ENCODE peak calls at places on chromosomes 2 and 18, in nine cellular contexts. U, E, X, Y, P, R, J, B and F are unnamed samples.
A peak's percentile ranks its signal among the peaks of the same experiment; 100 is the strongest.

GRCh38 chr2:80030135-80030534 is 274.4 kb downstream of the LRRTM1 start:
- DNase-seq in P (no peak), X (no peak), U (no peak), R (no peak), J (no peak), B (no peak), E (no peak), Y (no peak), F (no peak)

GRCh38 chr2:218745160-218745558 is 34.5 kb downstream of the TTLL4 start:
- DNase-seq in U (peak; percentile 36), R (no peak), P (peak; percentile 48), B (no peak), X (no peak), E (no peak), J (no peak), Y (no peak), F (peak; percentile 53)

GRCh38 chr2:188881434-188881833 is 92.7 kb upstream of the COL3A1 start:
- DNase-seq in B (no peak), R (no peak), J (no peak), X (no peak), E (no peak), Y (no peak), P (no peak), U (no peak), F (no peak)

GRCh38 chr18:62128157-62128556 is 58.7 kb downstream of the PIGN start:
- DNase-seq in R (peak; percentile 37), Y (no peak), J (no peak), B (no peak), P (no peak), U (peak; percentile 85), E (peak; percentile 62), X (no peak), F (no peak)

GRCh38 chr2:163934134-163934533 is 198.3 kb upstream of the FIGN start:
- DNase-seq in X (no peak), E (no peak), J (no peak), U (no peak), B (no peak), Y (no peak), R (no peak), P (no peak), F (no peak)

GRCh38 chr2:199751480-199751879 is 99.5 kb downstream of the FTCDNL1 start:
- DNase-seq in J (no peak), R (no peak), X (no peak), Y (no peak), E (no peak), P (no peak), U (no peak), B (no peak), F (no peak)

GRCh38 chr2:150911766-150912280 is 349.8 kb downstream of the RBM43 start:
- DNase-seq in R (peak; percentile 90), Y (peak; percentile 70), X (peak; percentile 24), U (peak; percentile 94), B (peak; percentile 12), E (peak; percentile 85), J (peak; percentile 48), P (no peak), F (no peak)

GRCh38 chr2:83331810-83332209 is 1127.3 kb downstream of the SUCLG1 start:
- DNase-seq in J (no peak), E (no peak), B (no peak), U (no peak), R (no peak), P (no peak), X (no peak), Y (no peak), F (no peak)

GRCh38 chr2:234682492-234683228 is 185.8 kb upstream of the ARL4C start:
- DNase-seq in B (no peak), X (no peak), E (no peak), Y (no peak), U (peak; percentile 49), P (no peak), R (no peak), J (no peak), F (no peak)

GRCh38 chr2:20457661-20458630 is 11.1 kb downstream of the RHOB start:
- DNase-seq in X (no peak), B (no peak), J (no peak), P (no peak), E (no peak), R (no peak), U (no peak), Y (peak; percentile 19), F (no peak)

GRCh38 chr2:9748586-9748985 is 94.7 kb upstream of the TAF1B start:
- DNase-seq in E (no peak), U (no peak), R (no peak), J (peak; percentile 55), B (peak; percentile 30), Y (no peak), P (peak; percentile 44), X (no peak), F (peak; percentile 55)

GRCh38 chr2:165539985-165540384 is 70.5 kb downstream of the CSRNP3 start:
- DNase-seq in R (no peak), B (no peak), P (no peak), Y (no peak), J (no peak), U (no peak), X (no peak), E (no peak), F (no peak)

GRCh38 chr18:63578357-63578958 is 8.7 kb upstream of the SERPINB13 start:
- DNase-seq in B (no peak), E (peak; percentile 53), X (no peak), Y (no peak), P (peak; percentile 28), R (peak; percentile 11), J (no peak), U (peak; percentile 58), F (peak; percentile 21)

GRCh38 chr18:46668135-46668534 is 11.1 kb upstream of the LOXHD1 start:
- DNase-seq in X (no peak), P (no peak), U (no peak), R (no peak), Y (no peak), J (peak; percentile 48), B (no peak), E (no peak), F (no peak)

GRCh38 chr2:26717362-26717761 is 24.8 kb downstream of the KCNK3 start:
- DNase-seq in P (no peak), J (no peak), E (no peak), X (no peak), U (no peak), Y (no peak), R (no peak), B (no peak), F (no peak)
- TF ChIP-seq CTCF in P (no peak), J (no peak), E (no peak), X (no peak), U (no peak), Y (no peak), R (no peak), B (no peak), F (no peak)

DNA sequence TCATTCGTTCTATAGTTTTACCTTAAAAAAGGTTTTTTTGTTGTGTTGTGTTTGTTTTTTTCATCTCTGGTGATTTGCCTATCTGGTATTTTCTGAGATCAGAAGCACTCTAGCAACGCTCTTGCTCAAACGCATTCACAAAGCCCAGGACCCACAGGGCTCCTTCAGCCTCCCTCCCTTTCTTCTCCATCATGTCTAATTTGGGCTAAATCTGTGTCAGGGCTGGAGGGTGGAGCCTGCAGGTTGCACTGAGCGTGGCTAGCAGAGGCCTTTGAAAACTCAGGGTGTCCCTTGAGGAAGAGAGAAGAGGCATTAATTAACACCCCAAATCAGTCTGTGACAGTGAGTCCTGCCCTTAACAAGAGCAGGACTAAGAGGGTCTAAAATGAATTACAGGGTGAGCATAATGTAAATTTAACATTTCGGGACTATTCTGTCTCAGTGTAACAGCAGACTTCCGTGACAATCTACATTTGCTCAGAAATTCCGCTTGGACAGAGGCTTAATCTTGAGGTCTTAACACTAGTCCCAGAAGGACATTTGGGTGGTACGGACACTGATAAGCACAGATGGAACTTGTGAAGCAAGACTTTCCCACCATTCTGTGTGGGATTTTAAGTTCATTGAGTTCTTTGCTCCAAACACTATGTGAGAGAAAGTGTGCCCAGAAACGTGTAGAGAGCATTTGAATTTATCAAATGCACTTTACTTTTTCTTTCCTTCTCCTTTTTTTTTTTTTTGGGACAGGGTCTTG is 174.4 kb upstream of the APCDD1 start:
- DNase-seq in Y (no peak), J (no peak), B (no peak), P (no peak), U (no peak), E (no peak), R (no peak), X (no peak), F (no peak)
- TF ChIP-seq CTCF in Y (no peak), J (no peak), B (no peak), P (no peak), U (no peak), E (no peak), R (no peak), X (no peak), F (no peak)

GRCh38 chr2:231644426-231644825 is 51.8 kb downstream of the TEX44 start:
- DNase-seq in U (no peak), E (no peak), R (no peak), Y (no peak), X (no peak), P (no peak), B (no peak), J (no peak), F (no peak)

GRCh38 chr2:231643494-231643888 is 50.8 kb downstream of the TEX44 start:
- DNase-seq in E (no peak), R (no peak), B (no peak), X (no peak), J (peak; percentile 16), U (no peak), Y (no peak), P (no peak), F (no peak)

GRCh38 chr2:231642631-231643493 is 50.2 kb downstream of the TEX44 start:
- DNase-seq in X (peak; percentile 92), R (peak; percentile 95), Y (peak; percentile 91), B (peak; percentile 95), E (peak; percentile 98), J (peak; percentile 94), U (peak; percentile 92), P (peak; percentile 68), F (peak; percentile 71)

GRCh38 chr2:231646471-231646870 is 53.8 kb downstream of the TEX44 start:
- DNase-seq in X (no peak), R (no peak), U (no peak), J (no peak), Y (no peak), P (no peak), B (no peak), E (no peak), F (no peak)

GRCh38 chr2:231648579-231649174 is 56.0 kb downstream of the TEX44 start:
- DNase-seq in J (peak; percentile 63), U (peak; percentile 79), R (no peak), Y (peak; percentile 90), P (peak; percentile 73), B (peak; percentile 62), E (peak; percentile 46), X (peak; percentile 68), F (peak; percentile 75)
- TF ChIP-seq CTCF in J (peak; percentile 85), U (peak; percentile 67), R (peak; percentile 72), Y (peak; percentile 42), P (peak; percentile 93), B (peak; percentile 80), E (peak; percentile 78), X (peak; percentile 81), F (peak; percentile 79)

DNA sequence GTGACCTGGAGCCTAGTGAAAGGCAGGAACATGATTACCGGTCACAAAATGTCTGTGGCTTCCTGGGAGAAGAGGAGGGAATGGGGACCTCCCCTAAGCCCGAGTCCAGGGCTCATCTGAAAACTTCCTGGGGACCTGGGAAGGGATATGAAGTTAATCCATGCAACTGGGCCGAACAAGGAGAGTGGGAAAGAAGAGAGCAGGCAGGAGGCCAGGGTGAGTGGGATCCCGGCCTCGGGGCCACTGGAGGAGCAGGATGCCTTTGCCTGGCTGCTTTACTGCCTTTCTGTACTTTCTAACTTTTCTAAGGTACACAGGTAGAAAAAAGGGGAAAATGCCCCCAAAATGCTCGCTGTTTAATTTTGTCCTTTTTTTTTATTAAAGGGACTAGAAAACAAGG is 43.4 kb upstream of the MAL start:
- DNase-seq in Y (no peak), X (no peak), J (no peak), B (no peak), E (no peak), P (no peak), U (no peak), R (no peak), F (no peak)
- TF ChIP-seq CTCF in Y (no peak), X (no peak), J (no peak), B (no peak), E (no peak), P (no peak), U (no peak), R (no peak), F (no peak)